ENCODE peak calls at places on chromosomes 5 and 9, in four cellular contexts. Y is H1, N is H9, J is IMR-90. H is an unnamed sample.

GRCh38 chr5:124979174-124979573 is 232.7 kb upstream of the ZNF608 start:
- DNase-seq in J (peak), Y (no peak), N (peak), H (peak)

GRCh38 chr5:33994845-33995244 is 10.4 kb upstream of the SLC45A2 start:
- DNase-seq in Y (no peak), J (peak), N (no peak), H (peak)

GRCh38 chr9:127557466-127557869 is 54.6 kb upstream of the STXBP1 start:
- DNase-seq in Y (no peak), N (no peak), J (no peak), H (peak)

GRCh38 chr5:144469106-144469505 is 298.4 kb downstream of the KCTD16 start:
- DNase-seq in Y (no peak), N (no peak), J (peak), H (peak)

GRCh38 chr9:134413890-134414731 is 87.9 kb downstream of the RXRA start:
- DNase-seq in N (no peak), Y (no peak), J (peak), H (no peak)

GRCh38 chr5:218457-219289 is 553 bp downstream of the SDHA start:
- DNase-seq in N (no peak), Y (no peak), J (peak), H (peak)

GRCh38 chr9:133359420-133360175 is 3.2 kb downstream of the SURF2 start:
- DNase-seq in Y (peak), N (peak), J (no peak), H (peak)

GRCh38 chr5:16321284-16321683 is 141.7 kb upstream of the MARCHF11 start:
- DNase-seq in N (no peak), J (no peak), Y (no peak), H (no peak)

GRCh38 chr9:89175739-89176360 is 2.8 kb downstream of the SHC3 start:
- DNase-seq in J (no peak), N (no peak), Y (no peak), H (no peak)

GRCh38 chr9:71826289-71826688 is 58.0 kb upstream of the CEMIP2 start:
- DNase-seq in Y (no peak), J (no peak), N (no peak), H (no peak)

GRCh38 chr9:22169243-22169642 is 160.1 kb upstream of the CDKN2B start:
- DNase-seq in N (no peak), Y (no peak), J (peak), H (no peak)

GRCh38 chr9:79862921-79863890 is 291.4 kb downstream of the TLE4 start:
- DNase-seq in Y (no peak), J (no peak), N (no peak), H (no peak)

GRCh38 chr9:130185494-130186005 is 13.3 kb downstream of the NCS1 start:
- DNase-seq in J (peak), Y (no peak), N (no peak), H (no peak)
- H2BK5ac ChIP-seq in J (peak), Y (peak), N (no peak), H (no peak)

GRCh38 chr5:113806250-113806649 is 292.8 kb downstream of the YTHDC2 start:
- DNase-seq in Y (no peak), J (peak), N (no peak), H (peak)
- H3K4me2 ChIP-seq in Y (no peak), J (peak), N (no peak), H (no peak)

DNA sequence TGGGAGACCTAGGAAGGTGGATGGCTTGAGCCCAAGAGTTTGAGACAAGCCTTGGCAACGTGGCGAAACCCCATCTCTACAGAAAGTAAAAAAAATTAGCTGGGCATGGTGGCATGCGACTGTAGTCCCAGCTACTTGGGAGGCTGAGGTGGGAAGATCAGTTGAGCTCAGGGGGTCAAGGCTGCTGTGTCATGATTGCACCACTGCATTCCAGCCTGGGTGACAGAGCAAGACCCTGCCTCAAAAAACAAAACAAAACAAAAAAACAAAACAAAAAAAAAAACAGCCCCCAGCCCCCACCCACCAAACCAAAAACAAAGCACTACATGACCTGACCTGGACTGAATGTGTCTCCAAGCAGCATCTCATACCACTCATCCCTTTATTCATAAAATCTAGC is 33.3 kb upstream of the C7 start:
- DNase-seq in Y (no peak), J (no peak), N (no peak), H (no peak)
- H3K56ac ChIP-seq in Y (no peak), J (no peak), N (no peak), H (no peak)

DNA sequence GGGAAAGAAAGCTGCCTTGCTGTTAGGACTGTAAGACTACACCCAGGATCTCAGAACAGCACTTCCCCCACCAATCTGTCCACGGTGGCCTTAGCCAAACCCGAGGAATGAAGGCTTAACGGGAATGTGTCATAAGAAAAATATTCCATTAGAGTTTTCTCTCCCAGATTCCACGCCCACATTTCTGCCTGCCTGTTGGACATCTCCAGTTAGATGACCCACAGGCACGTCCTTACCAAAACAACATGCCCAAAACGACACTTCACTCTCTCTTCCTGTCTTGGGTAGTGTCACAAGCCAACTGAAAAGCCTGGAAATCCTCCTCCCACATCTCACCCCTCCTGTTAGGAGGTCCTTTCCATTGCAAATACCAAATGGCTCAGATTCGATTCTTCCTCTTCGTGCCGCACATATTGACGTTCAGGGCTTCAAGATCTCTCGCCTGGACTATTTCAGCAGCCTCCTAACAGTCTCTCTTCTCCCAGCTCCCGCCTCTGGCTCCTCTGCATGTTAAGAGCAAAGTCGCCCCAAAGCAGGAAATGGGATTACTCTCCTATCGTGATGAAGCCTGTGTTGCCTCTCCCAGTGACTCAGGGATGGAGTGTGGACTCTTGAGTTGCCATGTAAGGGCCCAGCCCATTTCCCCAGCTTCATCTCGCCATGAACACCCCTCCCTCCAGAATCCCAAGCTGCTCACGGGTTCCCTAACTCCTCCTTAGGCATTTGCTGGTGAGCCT is 159.3 kb downstream of the NR3C1 start:
- DNase-seq in Y (no peak), J (peak), N (no peak), H (peak)
- H2BK5ac ChIP-seq in Y (no peak), J (peak), N (no peak), H (peak)

GRCh38 chr5:158484968-158485367 is 614.7 kb downstream of the EBF1 start:
- DNase-seq in N (no peak), J (no peak), Y (no peak), H (peak)
- H3K4me2 ChIP-seq in N (no peak), J (no peak), Y (no peak), H (no peak)

DNA sequence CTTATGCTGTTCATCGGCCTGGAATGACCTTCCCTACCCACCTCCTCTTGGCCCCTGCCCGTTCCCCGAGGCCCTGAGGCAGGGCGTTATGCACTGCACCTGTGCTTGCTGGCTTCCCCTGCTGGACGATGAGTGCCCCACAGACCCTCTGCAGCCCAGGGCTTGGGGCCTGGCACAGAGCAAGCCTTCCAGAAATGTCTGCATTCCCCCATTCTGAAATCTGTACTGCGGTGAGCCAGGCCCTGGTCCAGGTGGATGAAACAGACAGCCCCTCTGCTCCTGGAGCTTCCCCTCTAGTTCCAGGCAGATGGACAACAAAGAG is 35.0 kb downstream of the UNC5A start:
- DNase-seq in Y (no peak), N (no peak), J (no peak), H (no peak)
- H3K56ac ChIP-seq in Y (no peak), N (no peak), J (no peak), H (no peak)

GRCh38 chr5:58182287-58182841 is 277.5 kb downstream of the PLK2 start:
- DNase-seq in N (no peak), Y (no peak), J (no peak), H (no peak)

GRCh38 chr5:58183078-58183885 is 276.6 kb downstream of the PLK2 start:
- DNase-seq in Y (no peak), J (no peak), N (no peak), H (no peak)

GRCh38 chr5:58184910-58185309 is 275.0 kb downstream of the PLK2 start:
- DNase-seq in Y (no peak), J (peak), N (no peak), H (no peak)

GRCh38 chr5:58185397-58186195 is 274.3 kb downstream of the PLK2 start:
- DNase-seq in J (peak), N (no peak), Y (no peak), H (no peak)

GRCh38 chr5:58181578-58182286 is 278.2 kb downstream of the PLK2 start:
- DNase-seq in N (no peak), Y (no peak), J (no peak), H (no peak)
- H2BK5ac ChIP-seq in N (no peak), Y (no peak), J (no peak), H (no peak)

GRCh38 chr5:69444127-69444754 is 29.3 kb downstream of the MARVELD2 start:
- DNase-seq in J (no peak), N (no peak), Y (peak), H (no peak)
- H3K4me2 ChIP-seq in J (no peak), N (no peak), Y (no peak), H (no peak)

H was measured in mesendoderm.